ENCODE peak calls at places on chromosomes 13 and 19, in ten cellular contexts. E is endothelial cell; V is T1000; O is AG04450; F is LoVo; S is transverse colon; B is DND-41; X is GM13977; U is stimulated activated CD8-positive, alpha-beta memory T cell treated with anti-CD3 and anti-CD28 coated beads, Interleukin-12 subunit alpha, Interleukin-12 subunit beta, amount 100 ng/mL, for 1 hour; T is fibroblast of villous mesenchyme. R is an unnamed sample.

GRCh38 chr13:93118081-93118615 is 108.5 kb upstream of the GPC6 start:
- DNase-seq in E (peak), V (no peak), O (no peak), F (no peak), S (no peak), B (no peak), X (no peak), U (no peak), T (no peak), R (no peak)

GRCh38 chr13:113770441-113770840 is 11.4 kb downstream of the TMEM255B start:
- DNase-seq in E (no peak), V (no peak), O (no peak), F (no peak), S (no peak), B (no peak), X (no peak), U (no peak), T (no peak), R (no peak)

GRCh38 chr13:41599619-41600018 is 142.3 kb downstream of the RGCC start:
- DNase-seq in E (no peak), V (no peak), O (no peak), F (no peak), S (no peak), B (no peak), X (no peak), U (no peak), T (no peak), R (no peak)

GRCh38 chr19:10858204-10858828 is 10.1 kb downstream of the C19orf38 start:
- DNase-seq in E (peak), V (no peak), O (no peak), F (no peak), S (no peak), B (peak), X (peak), U (no peak), T (no peak), R (peak)

GRCh38 chr13:109199280-109199679 is 569.9 kb downstream of the MYO16 start:
- DNase-seq in E (no peak), V (no peak), O (no peak), F (no peak), S (no peak), B (no peak), X (no peak), U (no peak), T (peak), R (no peak)

GRCh38 chr19:46295401-46296308 is 1.2 kb upstream of the HIF3A start:
- DNase-seq in E (no peak), V (no peak), O (no peak), F (no peak), S (no peak), B (no peak), X (no peak), U (no peak), T (no peak), R (no peak)

GRCh38 chr13:112711528-112712265 is 21.9 kb downstream of the ATP11A start:
- DNase-seq in E (peak), V (peak), O (peak), F (peak), S (peak), B (no peak), X (peak), U (no peak), T (peak), R (peak)

GRCh38 chr19:39623946-39624345 is 21.6 kb downstream of the LGALS13 start:
- DNase-seq in E (no peak), V (no peak), O (no peak), F (no peak), S (no peak), B (no peak), X (no peak), U (no peak), T (no peak), R (no peak)

GRCh38 chr19:18450934-18451836 is 13.3 kb upstream of the ISYNA1 start:
- DNase-seq in E (peak), V (peak), O (no peak), F (peak), S (peak), B (peak), X (peak), U (peak), T (peak), R (peak)

GRCh38 chr13:50415428-50415827 is 400.2 kb downstream of the KCNRG start:
- DNase-seq in E (no peak), V (no peak), O (no peak), F (no peak), S (no peak), B (no peak), X (no peak), U (no peak), T (no peak), R (peak)

GRCh38 chr19:35868172-35868822 is at the start of gene APLP1:
- DNase-seq in E (peak), V (peak), O (no peak), F (peak), S (peak), B (peak), X (peak), U (peak), T (peak), R (peak)

GRCh38 chr13:64234255-64234654 is 2818.6 kb upstream of the PCDH20 start:
- DNase-seq in E (no peak), V (no peak), O (no peak), F (no peak), S (no peak), B (no peak), X (no peak), U (no peak), T (peak), R (peak)

GRCh38 chr13:65631078-65631477 is 1599.1 kb downstream of the PCDH9 start:
- DNase-seq in E (no peak), V (no peak), O (no peak), F (no peak), S (no peak), B (no peak), X (no peak), U (no peak), T (no peak), R (peak)

GRCh38 chr13:30486230-30487074 is 20.7 kb upstream of the HMGB1 start:
- DNase-seq in E (no peak), V (no peak), O (no peak), F (no peak), S (peak), B (no peak), X (no peak), U (no peak), T (no peak), R (no peak)

GRCh38 chr13:97288486-97288900 is 66.4 kb downstream of the MBNL2 start:
- DNase-seq in E (no peak), V (no peak), O (no peak), F (no peak), S (no peak), B (no peak), X (no peak), U (no peak), T (no peak), R (no peak)